ENCODE peak calls at places on chromosomes 5 and 9, in ten cellular contexts. One of them, this sample, is unnamed.
A peak's percentile ranks its signal among the peaks of the same experiment; 100 is the strongest.

GRCh38 chr9:109974143-109974917 is 194.3 kb downstream of the PALM2AKAP2 start:
- DNase-seq in SK-N-SH: no peak
- DNase-seq in MM.1S: peak; percentile 80
- DNase-seq in hepatocyte: no peak
- DNase-seq in Karpas-422: no peak
- DNase-seq in OCI-LY7: peak; percentile 74
- DNase-seq in PC-3: no peak
- DNase-seq in GM23338: no peak
- DNase-seq in HCT116: no peak
- DNase-seq in GM23248: no peak
- DNase-seq in this sample: no peak

GRCh38 chr9:97531750-97532383 is 30.4 kb downstream of the TMOD1 start:
- DNase-seq in PC-3: no peak
- DNase-seq in OCI-LY7: no peak
- DNase-seq in Karpas-422: no peak
- DNase-seq in SK-N-SH: no peak
- DNase-seq in MM.1S: no peak
- DNase-seq in GM23338: no peak
- DNase-seq in GM23248: no peak
- DNase-seq in HCT116: no peak
- DNase-seq in hepatocyte: no peak
- DNase-seq in this sample: no peak

GRCh38 chr9:7150153-7150890 is 392.5 kb downstream of the KDM4C start:
- DNase-seq in MM.1S: no peak
- DNase-seq in hepatocyte: no peak
- DNase-seq in Karpas-422: no peak
- DNase-seq in HCT116: no peak
- DNase-seq in OCI-LY7: no peak
- DNase-seq in GM23248: no peak
- DNase-seq in SK-N-SH: no peak
- DNase-seq in PC-3: no peak
- DNase-seq in GM23338: no peak
- DNase-seq in this sample: no peak

GRCh38 chr5:53337827-53338226 is 142.6 kb upstream of the FST start:
- DNase-seq in GM23248: peak; percentile 47
- DNase-seq in GM23338: no peak
- DNase-seq in Karpas-422: no peak
- DNase-seq in MM.1S: no peak
- DNase-seq in SK-N-SH: no peak
- DNase-seq in PC-3: peak; percentile 37
- DNase-seq in OCI-LY7: no peak
- DNase-seq in HCT116: no peak
- DNase-seq in hepatocyte: no peak
- DNase-seq in this sample: no peak

GRCh38 chr5:87074934-87075541 is 192.6 kb upstream of the RASA1 start:
- DNase-seq in hepatocyte: no peak
- DNase-seq in GM23248: no peak
- DNase-seq in SK-N-SH: no peak
- DNase-seq in OCI-LY7: peak; percentile 90
- DNase-seq in MM.1S: peak; percentile 93
- DNase-seq in Karpas-422: no peak
- DNase-seq in PC-3: peak; percentile 78
- DNase-seq in HCT116: peak; percentile 43
- DNase-seq in GM23338: no peak
- DNase-seq in this sample: peak; percentile 86

GRCh38 chr5:77494935-77495334 is 2.8 kb upstream of the WDR41 start:
- DNase-seq in hepatocyte: no peak
- DNase-seq in GM23248: no peak
- DNase-seq in PC-3: no peak
- DNase-seq in Karpas-422: no peak
- DNase-seq in MM.1S: no peak
- DNase-seq in GM23338: no peak
- DNase-seq in HCT116: no peak
- DNase-seq in SK-N-SH: no peak
- DNase-seq in OCI-LY7: no peak
- DNase-seq in this sample: no peak

GRCh38 chr5:134140530-134141201 is 26.2 kb downstream of the TCF7 start:
- DNase-seq in MM.1S: peak; percentile 72
- DNase-seq in PC-3: peak; percentile 88
- DNase-seq in Karpas-422: peak; percentile 87
- DNase-seq in OCI-LY7: peak; percentile 76
- DNase-seq in SK-N-SH: peak; percentile 80
- DNase-seq in GM23248: peak; percentile 83
- DNase-seq in hepatocyte: peak; percentile 77
- DNase-seq in GM23338: peak; percentile 89
- DNase-seq in HCT116: peak; percentile 45
- DNase-seq in this sample: peak; percentile 72

GRCh38 chr9:19161257-19162025 is 34.1 kb upstream of the PLIN2 start:
- DNase-seq in SK-N-SH: no peak
- DNase-seq in HCT116: peak; percentile 76
- DNase-seq in GM23338: peak; percentile 15
- DNase-seq in hepatocyte: peak; percentile 87
- DNase-seq in MM.1S: no peak
- DNase-seq in GM23248: peak; percentile 95
- DNase-seq in PC-3: peak; percentile 95
- DNase-seq in Karpas-422: peak; percentile 49
- DNase-seq in OCI-LY7: no peak
- DNase-seq in this sample: peak; percentile 97

GRCh38 chr9:33458444-33458843 is 11.1 kb upstream of the AQP3 start:
- DNase-seq in GM23248: no peak
- DNase-seq in MM.1S: peak; percentile 41
- DNase-seq in OCI-LY7: peak; percentile 52
- DNase-seq in PC-3: peak; percentile 64
- DNase-seq in hepatocyte: peak; percentile 67
- DNase-seq in HCT116: peak; percentile 75
- DNase-seq in SK-N-SH: no peak
- DNase-seq in Karpas-422: no peak
- DNase-seq in GM23338: no peak
- DNase-seq in this sample: peak; percentile 86

GRCh38 chr9:104557179-104557634 is 11.8 kb upstream of the OR13C8 start:
- DNase-seq in Karpas-422: no peak
- DNase-seq in MM.1S: peak; percentile 72
- DNase-seq in HCT116: no peak
- DNase-seq in OCI-LY7: peak; percentile 6
- DNase-seq in hepatocyte: no peak
- DNase-seq in GM23248: no peak
- DNase-seq in PC-3: no peak
- DNase-seq in SK-N-SH: no peak
- DNase-seq in GM23338: peak; percentile 25
- DNase-seq in this sample: no peak

GRCh38 chr5:55850839-55851674 is at the start of gene IL31RA:
- DNase-seq in GM23248: peak; percentile 91
- DNase-seq in PC-3: peak; percentile 74
- DNase-seq in MM.1S: no peak
- DNase-seq in GM23338: no peak
- DNase-seq in hepatocyte: peak; percentile 42
- DNase-seq in OCI-LY7: no peak
- DNase-seq in SK-N-SH: no peak
- DNase-seq in HCT116: peak; percentile 68
- DNase-seq in Karpas-422: no peak
- DNase-seq in this sample: peak; percentile 37

GRCh38 chr5:73564644-73565165 is 734 bp downstream of the ANKRA2 start:
- DNase-seq in hepatocyte: no peak
- DNase-seq in SK-N-SH: peak; percentile 22
- DNase-seq in MM.1S: peak; percentile 8
- DNase-seq in GM23338: no peak
- DNase-seq in PC-3: no peak
- DNase-seq in GM23248: peak; percentile 48
- DNase-seq in OCI-LY7: peak; percentile 5
- DNase-seq in HCT116: no peak
- DNase-seq in Karpas-422: peak; percentile 59
- DNase-seq in this sample: no peak

GRCh38 chr9:75376855-75377254 is 288.5 kb downstream of the OSTF1 start:
- DNase-seq in PC-3: no peak
- DNase-seq in MM.1S: no peak
- DNase-seq in Karpas-422: no peak
- DNase-seq in hepatocyte: no peak
- DNase-seq in SK-N-SH: no peak
- DNase-seq in OCI-LY7: no peak
- DNase-seq in GM23338: no peak
- DNase-seq in GM23248: no peak
- DNase-seq in HCT116: no peak
- DNase-seq in this sample: no peak

GRCh38 chr5:60206234-60206633 is 312.7 kb upstream of the PDE4D start:
- DNase-seq in HCT116: no peak
- DNase-seq in PC-3: no peak
- DNase-seq in SK-N-SH: no peak
- DNase-seq in hepatocyte: no peak
- DNase-seq in GM23248: no peak
- DNase-seq in OCI-LY7: no peak
- DNase-seq in Karpas-422: no peak
- DNase-seq in MM.1S: no peak
- DNase-seq in GM23338: no peak
- DNase-seq in this sample: no peak

GRCh38 chr5:60208681-60209080 is 315.2 kb upstream of the PDE4D start:
- DNase-seq in PC-3: no peak
- DNase-seq in HCT116: no peak
- DNase-seq in SK-N-SH: no peak
- DNase-seq in OCI-LY7: no peak
- DNase-seq in GM23248: no peak
- DNase-seq in MM.1S: no peak
- DNase-seq in Karpas-422: no peak
- DNase-seq in hepatocyte: no peak
- DNase-seq in GM23338: no peak
- DNase-seq in this sample: no peak

GRCh38 chr5:60209146-60209840 is 315.8 kb upstream of the PDE4D start:
- DNase-seq in SK-N-SH: no peak
- DNase-seq in MM.1S: no peak
- DNase-seq in OCI-LY7: no peak
- DNase-seq in PC-3: no peak
- DNase-seq in Karpas-422: no peak
- DNase-seq in HCT116: no peak
- DNase-seq in hepatocyte: no peak
- DNase-seq in GM23338: no peak
- DNase-seq in GM23248: no peak
- DNase-seq in this sample: no peak

GRCh38 chr5:60207031-60207430 is 313.5 kb upstream of the PDE4D start:
- DNase-seq in Karpas-422: peak; percentile 70
- DNase-seq in MM.1S: no peak
- DNase-seq in PC-3: no peak
- DNase-seq in HCT116: no peak
- DNase-seq in hepatocyte: no peak
- DNase-seq in OCI-LY7: peak; percentile 29
- DNase-seq in SK-N-SH: no peak
- DNase-seq in GM23248: no peak
- DNase-seq in GM23338: no peak
- DNase-seq in this sample: no peak

GRCh38 chr5:60210810-60211209 is 317.3 kb upstream of the PDE4D start:
- DNase-seq in PC-3: no peak
- DNase-seq in OCI-LY7: no peak
- DNase-seq in hepatocyte: no peak
- DNase-seq in GM23338: peak; percentile 45
- DNase-seq in MM.1S: no peak
- DNase-seq in SK-N-SH: no peak
- DNase-seq in Karpas-422: no peak
- DNase-seq in HCT116: no peak
- DNase-seq in GM23248: peak; percentile 2
- DNase-seq in this sample: no peak
- H3K9me2 ChIP-seq in PC-3: no peaks in the 10 kb centered on the region
- H3K9me2 ChIP-seq in OCI-LY7: no peaks in the 10 kb centered on the region
- H3K9me2 ChIP-seq in hepatocyte: no peaks in the 10 kb centered on the region
- H3K9me2 ChIP-seq in GM23338: no peaks in the 10 kb centered on the region
- H3K9me2 ChIP-seq in MM.1S: no peaks in the 10 kb centered on the region
- H3K9me2 ChIP-seq in SK-N-SH: no peaks in the 10 kb centered on the region
- H3K9me2 ChIP-seq in Karpas-422: no peaks in the 10 kb centered on the region
- H3K9me2 ChIP-seq in HCT116: no peaks in the 10 kb centered on the region
- H3K9me2 ChIP-seq in GM23248: no peaks in the 10 kb centered on the region
- H3K9me2 ChIP-seq in this sample: no peaks in the 10 kb centered on the region

GRCh38 chr5:140671472-140672210 is 1.7 kb downstream of the DND1 start:
- DNase-seq in MM.1S: no peak
- DNase-seq in OCI-LY7: no peak
- DNase-seq in SK-N-SH: no peak
- DNase-seq in hepatocyte: no peak
- DNase-seq in Karpas-422: no peak
- DNase-seq in HCT116: no peak
- DNase-seq in PC-3: no peak
- DNase-seq in GM23248: no peak
- DNase-seq in GM23338: peak; percentile 31
- DNase-seq in this sample: no peak

GRCh38 chr5:140674211-140674610 is 835 bp upstream of the DND1 start:
- DNase-seq in GM23248: no peak
- DNase-seq in HCT116: no peak
- DNase-seq in hepatocyte: no peak
- DNase-seq in Karpas-422: no peak
- DNase-seq in PC-3: no peak
- DNase-seq in GM23338: no peak
- DNase-seq in MM.1S: no peak
- DNase-seq in OCI-LY7: no peak
- DNase-seq in SK-N-SH: no peak
- DNase-seq in this sample: no peak

GRCh38 chr5:140673187-140673976 is at the start of gene DND1:
- DNase-seq in HCT116: no peak
- DNase-seq in GM23248: no peak
- DNase-seq in GM23338: peak; percentile 76
- DNase-seq in MM.1S: no peak
- DNase-seq in OCI-LY7: no peak
- DNase-seq in SK-N-SH: peak; percentile 55
- DNase-seq in Karpas-422: no peak
- DNase-seq in PC-3: no peak
- DNase-seq in hepatocyte: no peak
- DNase-seq in this sample: no peak

GRCh38 chr5:140672455-140673186 is 755 bp downstream of the DND1 start:
- DNase-seq in GM23338: peak; percentile 76
- DNase-seq in HCT116: no peak
- DNase-seq in MM.1S: no peak
- DNase-seq in GM23248: peak; percentile 69
- DNase-seq in Karpas-422: no peak
- DNase-seq in PC-3: no peak
- DNase-seq in OCI-LY7: no peak
- DNase-seq in SK-N-SH: peak; percentile 50
- DNase-seq in hepatocyte: peak; percentile 40
- DNase-seq in this sample: no peak

GRCh38 chr5:140674629-140675028 is 1.3 kb upstream of the DND1 start:
- DNase-seq in OCI-LY7: no peak
- DNase-seq in hepatocyte: no peak
- DNase-seq in PC-3: no peak
- DNase-seq in SK-N-SH: no peak
- DNase-seq in MM.1S: no peak
- DNase-seq in Karpas-422: no peak
- DNase-seq in HCT116: no peak
- DNase-seq in GM23338: no peak
- DNase-seq in GM23248: no peak
- DNase-seq in this sample: no peak
- H3K9me2 ChIP-seq in OCI-LY7: no peaks in the 10 kb centered on the region
- H3K9me2 ChIP-seq in hepatocyte: no peaks in the 10 kb centered on the region
- H3K9me2 ChIP-seq in PC-3: no peaks in the 10 kb centered on the region
- H3K9me2 ChIP-seq in SK-N-SH: no peaks in the 10 kb centered on the region
- H3K9me2 ChIP-seq in MM.1S: no peaks in the 10 kb centered on the region
- H3K9me2 ChIP-seq in Karpas-422: no peaks in the 10 kb centered on the region
- H3K9me2 ChIP-seq in HCT116: no peaks in the 10 kb centered on the region
- H3K9me2 ChIP-seq in GM23338: no peaks in the 10 kb centered on the region
- H3K9me2 ChIP-seq in GM23248: no peaks in the 10 kb centered on the region
- H3K9me2 ChIP-seq in this sample: no peaks in the 10 kb centered on the region

GRCh38 chr5:6518298-6519057 is 69.8 kb downstream of the UBE2QL1 start:
- DNase-seq in Karpas-422: no peak
- DNase-seq in SK-N-SH: no peak
- DNase-seq in PC-3: no peak
- DNase-seq in HCT116: no peak
- DNase-seq in MM.1S: no peak
- DNase-seq in OCI-LY7: no peak
- DNase-seq in GM23248: no peak
- DNase-seq in hepatocyte: no peak
- DNase-seq in GM23338: no peak
- DNase-seq in this sample: no peak
- H3K9me2 ChIP-seq in Karpas-422: no peaks in the 10 kb centered on the region
- H3K9me2 ChIP-seq in SK-N-SH: no peaks in the 10 kb centered on the region
- H3K9me2 ChIP-seq in PC-3: no peaks in the 10 kb centered on the region
- H3K9me2 ChIP-seq in HCT116: no peaks in the 10 kb centered on the region
- H3K9me2 ChIP-seq in MM.1S: no peaks in the 10 kb centered on the region
- H3K9me2 ChIP-seq in OCI-LY7: no peaks in the 10 kb centered on the region
- H3K9me2 ChIP-seq in GM23248: no peaks in the 10 kb centered on the region
- H3K9me2 ChIP-seq in hepatocyte: no peaks in the 10 kb centered on the region
- H3K9me2 ChIP-seq in GM23338: peaks cover 4% of the 10 kb centered on the region
- H3K9me2 ChIP-seq in this sample: no peaks in the 10 kb centered on the region

GRCh38 chr5:130799015-130799414 is 366.0 kb downstream of the HINT1 start:
- DNase-seq in GM23338: no peak
- DNase-seq in MM.1S: no peak
- DNase-seq in OCI-LY7: no peak
- DNase-seq in SK-N-SH: no peak
- DNase-seq in HCT116: no peak
- DNase-seq in GM23248: no peak
- DNase-seq in PC-3: no peak
- DNase-seq in Karpas-422: no peak
- DNase-seq in hepatocyte: no peak
- DNase-seq in this sample: no peak
- H3K9me2 ChIP-seq in GM23338: peaks cover 6% of the 10 kb centered on the region
- H3K9me2 ChIP-seq in MM.1S: no peaks in the 10 kb centered on the region
- H3K9me2 ChIP-seq in OCI-LY7: no peaks in the 10 kb centered on the region
- H3K9me2 ChIP-seq in SK-N-SH: peaks cover 4% of the 10 kb centered on the region
- H3K9me2 ChIP-seq in HCT116: no peaks in the 10 kb centered on the region
- H3K9me2 ChIP-seq in GM23248: no peaks in the 10 kb centered on the region
- H3K9me2 ChIP-seq in PC-3: no peaks in the 10 kb centered on the region
- H3K9me2 ChIP-seq in Karpas-422: no peaks in the 10 kb centered on the region
- H3K9me2 ChIP-seq in hepatocyte: no peaks in the 10 kb centered on the region
- H3K9me2 ChIP-seq in this sample: peaks cover 4% of the 10 kb centered on the region